ENCODE peak calls at places on chromosomes 5 and 9, in eight cellular contexts. H is fibroblast of lung; F is CD8-positive, alpha-beta memory T cell; L is foreskin fibroblast; Z is ureter; X is amygdala; O is activated CD8-positive, alpha-beta memory T cell treated with anti-CD3 and anti-CD28 coated beads for 4 hours; P is T-helper 1 cell. T is an unnamed sample.

GRCh38 chr9:127130661-127131538 is 8.5 kb upstream of the ANGPTL2 start:
- DNase-seq in H (peak; percentile 97), F (no peak), L (peak; percentile 93), Z (no peak), X (peak; percentile 65), O (no peak), P (no peak), T (peak; percentile 96)

GRCh38 chr5:87113848-87114247 is 153.8 kb upstream of the RASA1 start:
- DNase-seq in H (peak; percentile 97), F (no peak), L (peak; percentile 83), Z (no peak), X (no peak), O (no peak), P (no peak), T (peak; percentile 82)

GRCh38 chr9:33165263-33166151 is 1.6 kb downstream of the B4GALT1 start:
- DNase-seq in H (peak; percentile 85), F (peak; percentile 37), L (peak; percentile 94), Z (peak; percentile 66), X (no peak), O (no peak), P (peak; percentile 79), T (peak; percentile 77)

GRCh38 chr5:83167506-83167905 is 90.2 kb downstream of the XRCC4 start:
- DNase-seq in H (no peak), F (no peak), L (no peak), Z (no peak), X (no peak), O (no peak), P (no peak), T (no peak)

GRCh38 chr5:176619203-176619568 is 9.2 kb upstream of the GPRIN1 start:
- DNase-seq in H (peak; percentile 83), F (peak; percentile 75), L (peak; percentile 97), Z (no peak), X (peak; percentile 75), O (peak; percentile 71), P (peak; percentile 80), T (peak; percentile 66)

GRCh38 chr9:98892296-98892695 is 51.4 kb upstream of the COL15A1 start:
- DNase-seq in H (peak; percentile 55), F (no peak), L (no peak), Z (no peak), X (no peak), O (no peak), P (no peak), T (peak; percentile 31)

GRCh38 chr5:383066-383465 is 59.9 kb upstream of the EXOC3 start:
- DNase-seq in H (no peak), F (no peak), L (no peak), Z (no peak), X (no peak), O (no peak), P (no peak), T (no peak)

GRCh38 chr9:37942616-37943328 is 38.8 kb upstream of the SLC25A51 start:
- DNase-seq in H (no peak), F (no peak), L (no peak), Z (no peak), X (no peak), O (no peak), P (no peak), T (no peak)

GRCh38 chr5:87300744-87301143 is 33.1 kb downstream of the RASA1 start:
- DNase-seq in H (peak; percentile 96), F (no peak), L (peak; percentile 96), Z (no peak), X (no peak), O (peak; percentile 42), P (peak; percentile 50), T (peak; percentile 92)

GRCh38 chr5:422323-423232 is 20.4 kb upstream of the EXOC3 start:
- DNase-seq in H (no peak), F (no peak), L (no peak), Z (no peak), X (no peak), O (no peak), P (no peak), T (no peak)

GRCh38 chr5:176889321-176890280 is 9.5 kb downstream of the HK3 start:
- DNase-seq in H (no peak), F (no peak), L (no peak), Z (no peak), X (no peak), O (no peak), P (no peak), T (no peak)

GRCh38 chr9:22813520-22813919 is 366.9 kb downstream of the DMRTA1 start:
- DNase-seq in H (peak; percentile 29), F (no peak), L (peak; percentile 1), Z (no peak), X (no peak), O (no peak), P (no peak), T (no peak)

GRCh38 chr5:91651704-91652103 is 268.6 kb upstream of the ARRDC3 start:
- DNase-seq in H (no peak), F (no peak), L (no peak), Z (no peak), X (no peak), O (no peak), P (no peak), T (no peak)

GRCh38 chr5:93404246-93404645 is 176.8 kb downstream of the NR2F1-AS1 start:
- DNase-seq in H (no peak), F (no peak), L (no peak), Z (no peak), X (no peak), O (no peak), P (no peak), T (no peak)

GRCh38 chr5:71932649-71933338 is 174.5 kb upstream of the MAP1B start:
- DNase-seq in H (peak; percentile 92), F (no peak), L (peak; percentile 35), Z (peak; percentile 81), X (no peak), O (no peak), P (no peak), T (peak; percentile 30)

GRCh38 chr9:114469091-114469853 is 36.0 kb downstream of the WHRN start:
- DNase-seq in H (no peak), F (no peak), L (no peak), Z (no peak), X (no peak), O (no peak), P (no peak), T (no peak)

GRCh38 chr5:21791304-21791703 is 1061.8 kb downstream of the CDH12 start:
- DNase-seq in H (peak; percentile 42), F (no peak), L (no peak), Z (no peak), X (no peak), O (no peak), P (no peak), T (peak; percentile 73)

GRCh38 chr9:122332083-122332482 is 38.7 kb upstream of the PTGS1 start:
- DNase-seq in H (no peak), F (no peak), L (no peak), Z (no peak), X (no peak), O (no peak), P (no peak), T (no peak)